ENCODE peak calls at places on chromosomes 16 and 17, in four cellular contexts. One of them, this sample, is unnamed.

GRCh38 chr16:81798311-81799137 is 19.4 kb downstream of the PLCG2 start:
- DNase-seq in esophagus squamous epithelium: no peak
- DNase-seq in tibial artery: no peak
- DNase-seq in Panc1: no peak
- DNase-seq in this sample: no peak

GRCh38 chr17:68061512-68062313 is 26.2 kb downstream of the KPNA2 start:
- DNase-seq in esophagus squamous epithelium: no peak
- DNase-seq in tibial artery: no peak
- DNase-seq in Panc1: no peak
- DNase-seq in this sample: no peak

GRCh38 chr17:39828443-39828842 is 35.7 kb downstream of the IKZF3 start:
- DNase-seq in esophagus squamous epithelium: no peak
- DNase-seq in tibial artery: no peak
- DNase-seq in Panc1: no peak
- DNase-seq in this sample: no peak

GRCh38 chr16:85916141-85916890 is 17.4 kb downstream of the IRF8 start:
- DNase-seq in esophagus squamous epithelium: no peak
- DNase-seq in tibial artery: no peak
- DNase-seq in Panc1: no peak
- DNase-seq in this sample: no peak

GRCh38 chr17:17913695-17914332 is 58.4 kb downstream of the TOM1L2 start:
- DNase-seq in Panc1: no peak
- DNase-seq in tibial artery: peak
- DNase-seq in esophagus squamous epithelium: no peak
- DNase-seq in this sample: peak

GRCh38 chr16:28090646-28091377 is 27.3 kb upstream of the GSG1L start:
- DNase-seq in tibial artery: no peak
- DNase-seq in Panc1: no peak
- DNase-seq in esophagus squamous epithelium: no peak
- DNase-seq in this sample: no peak

GRCh38 chr17:58476812-58477211 is 11.4 kb downstream of the HSF5 start:
- DNase-seq in tibial artery: no peak
- DNase-seq in esophagus squamous epithelium: no peak
- DNase-seq in Panc1: no peak
- DNase-seq in this sample: no peak

GRCh38 chr17:48630009-48630924 is 4.1 kb upstream of the HOXB9 start:
- DNase-seq in tibial artery: no peak
- DNase-seq in Panc1: no peak
- DNase-seq in esophagus squamous epithelium: no peak
- DNase-seq in this sample: no peak

GRCh38 chr17:39831588-39831987 is 32.5 kb downstream of the IKZF3 start:
- DNase-seq in Panc1: no peak
- DNase-seq in tibial artery: no peak
- DNase-seq in esophagus squamous epithelium: no peak
- DNase-seq in this sample: no peak

GRCh38 chr16:71499775-71500364 is 10.7 kb upstream of the ZNF19 start:
- DNase-seq in Panc1: peak
- DNase-seq in esophagus squamous epithelium: no peak
- DNase-seq in tibial artery: no peak
- DNase-seq in this sample: no peak

GRCh38 chr16:68377667-68378420 is 67.0 kb downstream of the PRMT7 start:
- DNase-seq in Panc1: no peak
- DNase-seq in tibial artery: no peak
- DNase-seq in esophagus squamous epithelium: no peak
- DNase-seq in this sample: no peak

GRCh38 chr17:80252871-80253270 is 7.8 kb upstream of the RNF213 start:
- DNase-seq in tibial artery: peak
- DNase-seq in Panc1: no peak
- DNase-seq in esophagus squamous epithelium: no peak
- DNase-seq in this sample: no peak

GRCh38 chr17:3418222-3418621 is 7.1 kb downstream of the OR3A3 start:
- DNase-seq in esophagus squamous epithelium: no peak
- DNase-seq in tibial artery: no peak
- DNase-seq in Panc1: no peak
- DNase-seq in this sample: no peak

GRCh38 chr16:24753437-24753836 is 24.0 kb downstream of the TNRC6A start:
- DNase-seq in esophagus squamous epithelium: no peak
- DNase-seq in tibial artery: no peak
- DNase-seq in Panc1: no peak
- DNase-seq in this sample: no peak

GRCh38 chr17:30170415-30170987 is 53.9 kb downstream of the NSRP1 start:
- DNase-seq in tibial artery: no peak
- DNase-seq in Panc1: no peak
- DNase-seq in esophagus squamous epithelium: no peak
- DNase-seq in this sample: no peak

GRCh38 chr17:40326014-40326831 is 17.2 kb downstream of the RARA start:
- DNase-seq in esophagus squamous epithelium: no peak
- DNase-seq in tibial artery: no peak
- DNase-seq in Panc1: no peak
- DNase-seq in this sample: no peak

This sample was measured in thoracic aorta.